ENCODE peak calls at places on chromosomes 6 and 20, in ten cellular contexts. Q is BE2C; H is HTR-8/SVneo; F is tibial artery; G is amniotic stem cell; J is endothelial cell; V is GM18507; X is stimulated activated CD8-positive, alpha-beta memory T cell treated with anti-CD3 and anti-CD28 coated beads, Interleukin-4, amount 100 ng/mL, for 4 hours; M is posterior cingulate gyrus; T is PC-3. C is an unnamed sample.

GRCh38 chr20:37384683-37385174 is 38.8 kb downstream of the SRC start:
- DNase-seq in Q (peak), H (peak), F (peak), G (no peak), J (peak), V (peak), X (peak), M (peak), T (peak), C (peak)

GRCh38 chr6:36314221-36315014 is 22.3 kb downstream of the BNIP5 start:
- DNase-seq in Q (no peak), H (no peak), F (no peak), G (no peak), J (no peak), V (no peak), X (no peak), M (no peak), T (peak), C (peak)

GRCh38 chr6:129140571-129140970 is 257.6 kb downstream of the LAMA2 start:
- DNase-seq in Q (no peak), H (no peak), F (peak), G (no peak), J (no peak), V (no peak), X (no peak), M (no peak), T (no peak), C (no peak)

GRCh38 chr20:38728911-38729642 is 4.8 kb downstream of the SLC32A1 start:
- DNase-seq in Q (no peak), H (no peak), F (no peak), G (no peak), J (peak), V (no peak), X (no peak), M (no peak), T (no peak), C (no peak)

GRCh38 chr6:130843575-130844320 is 16.5 kb downstream of the SMLR1 start:
- DNase-seq in Q (no peak), H (peak), F (no peak), G (peak), J (no peak), V (peak), X (no peak), M (no peak), T (peak), C (peak)

GRCh38 chr6:20312581-20312980 is 89.1 kb upstream of the E2F3 start:
- DNase-seq in Q (no peak), H (no peak), F (no peak), G (no peak), J (no peak), V (no peak), X (no peak), M (no peak), T (no peak), C (no peak)

GRCh38 chr6:70668499-70668812 is 773 bp downstream of the SMAP1 start:
- DNase-seq in Q (no peak), H (peak), F (no peak), G (no peak), J (no peak), V (no peak), X (no peak), M (no peak), T (peak), C (peak)

GRCh38 chr6:147507162-147508072 is 1.1 kb upstream of the SAMD5 start:
- DNase-seq in Q (peak), H (peak), F (peak), G (no peak), J (peak), V (no peak), X (no peak), M (no peak), T (peak), C (peak)

GRCh38 chr20:3766832-3767433 is 620 bp downstream of the ADISSP start:
- DNase-seq in Q (no peak), H (no peak), F (no peak), G (no peak), J (no peak), V (no peak), X (no peak), M (no peak), T (peak), C (no peak)

GRCh38 chr6:43007126-43007525 is 6.6 kb downstream of the MEA1 start:
- DNase-seq in Q (no peak), H (no peak), F (no peak), G (no peak), J (no peak), V (no peak), X (no peak), M (no peak), T (no peak), C (no peak)

GRCh38 chr6:122722746-122723145 is 56.8 kb upstream of the FABP7 start:
- DNase-seq in Q (no peak), H (no peak), F (no peak), G (no peak), J (no peak), V (no peak), X (no peak), M (no peak), T (no peak), C (no peak)

GRCh38 chr6:170038717-170039116 is 252.2 kb downstream of the DLL1 start:
- DNase-seq in Q (no peak), H (no peak), F (no peak), G (no peak), J (no peak), V (no peak), X (no peak), M (no peak), T (no peak), C (no peak)

GRCh38 chr6:5453531-5453930 is 192.2 kb downstream of the FARS2 start:
- DNase-seq in Q (no peak), H (no peak), F (no peak), G (no peak), J (no peak), V (no peak), X (no peak), M (peak), T (peak), C (no peak)

GRCh38 chr20:53643031-53643832 is 49.6 kb upstream of the ZNF217 start:
- DNase-seq in Q (no peak), H (peak), F (no peak), G (no peak), J (no peak), V (peak), X (peak), M (no peak), T (peak), C (peak)

GRCh38 chr6:33144373-33144772 is 47.9 kb downstream of the COL11A2 start:
- DNase-seq in Q (no peak), H (no peak), F (no peak), G (no peak), J (no peak), V (no peak), X (no peak), M (no peak), T (no peak), C (no peak)

GRCh38 chr6:167707686-167708500 is 118.8 kb upstream of the AFDN start:
- DNase-seq in Q (no peak), H (no peak), F (no peak), G (no peak), J (no peak), V (no peak), X (no peak), M (no peak), T (no peak), C (no peak)

GRCh38 chr20:47267621-47268020 is 88.9 kb downstream of the ZMYND8 start:
- DNase-seq in Q (no peak), H (no peak), F (no peak), G (no peak), J (no peak), V (no peak), X (no peak), M (no peak), T (no peak), C (no peak)

GRCh38 chr6:47061631-47062300 is 19.6 kb upstream of the ADGRF1 start:
- DNase-seq in Q (no peak), H (no peak), F (no peak), G (no peak), J (no peak), V (no peak), X (no peak), M (no peak), T (peak), C (no peak)

GRCh38 chr6:157456524-157456829 is 75.5 kb downstream of the ZDHHC14 start:
- DNase-seq in Q (no peak), H (no peak), F (no peak), G (no peak), J (no peak), V (peak), X (no peak), M (no peak), T (no peak), C (no peak)

GRCh38 chr6:7176208-7176607 is 68.4 kb downstream of the RREB1 start:
- DNase-seq in Q (peak), H (no peak), F (no peak), G (no peak), J (no peak), V (no peak), X (no peak), M (no peak), T (no peak), C (no peak)

GRCh38 chr6:160737934-160738333 is 35.9 kb downstream of the PLG start:
- DNase-seq in Q (no peak), H (no peak), F (no peak), G (no peak), J (no peak), V (no peak), X (no peak), M (no peak), T (peak), C (no peak)

GRCh38 chr6:15561447-15562199 is 101.2 kb downstream of the DTNBP1 start:
- DNase-seq in Q (no peak), H (no peak), F (no peak), G (no peak), J (no peak), V (no peak), X (no peak), M (no peak), T (no peak), C (no peak)

GRCh38 chr6:31734703-31735500 is 1.4 kb downstream of the CLIC1 start:
- DNase-seq in Q (peak), H (peak), F (peak), G (peak), J (peak), V (no peak), X (peak), M (no peak), T (peak), C (peak)

GRCh38 chr6:41964201-41964887 is 22.7 kb upstream of the CCND3 start:
- DNase-seq in Q (no peak), H (no peak), F (no peak), G (no peak), J (no peak), V (no peak), X (no peak), M (no peak), T (no peak), C (no peak)

GRCh38 chr6:132490024-132490423 is 22.9 kb downstream of the STX7 start:
- DNase-seq in Q (no peak), H (no peak), F (peak), G (no peak), J (no peak), V (no peak), X (no peak), M (no peak), T (no peak), C (no peak)

GRCh38 chr6:38460216-38460615 is 179.5 kb downstream of the BTBD9 start:
- DNase-seq in Q (no peak), H (no peak), F (no peak), G (no peak), J (no peak), V (no peak), X (no peak), M (no peak), T (peak), C (no peak)

GRCh38 chr6:45983041-45983440 is 32.6 kb downstream of the CLIC5 start:
- DNase-seq in Q (no peak), H (no peak), F (no peak), G (no peak), J (no peak), V (no peak), X (no peak), M (no peak), T (no peak), C (no peak)

C was measured in HT-29.